ENCODE peak calls at places on chromosomes 1 and 21, in eight cellular contexts. M, J, N, U, Y, W, R and O are unnamed samples.

GRCh38 chr1:223609961-223610360 is 55.5 kb downstream of the CAPN8 start:
- DNase-seq in U (no peak), M (no peak), W (no peak), R (no peak), J (no peak), N (no peak), Y (no peak), O (no peak)

GRCh38 chr1:233613252-233614172 is at the start of gene KCNK1:
- DNase-seq in J (peak; percentile 94), N (no peak), R (peak; percentile 67), Y (peak; percentile 60), W (no peak), U (peak; percentile 65), M (peak; percentile 51), O (peak; percentile 77)

GRCh38 chr1:194024659-194025058 is 838.2 kb upstream of the B3GALT2 start:
- DNase-seq in J (peak; percentile 97), N (no peak), M (no peak), U (peak; percentile 81), Y (no peak), W (no peak), R (no peak), O (no peak)

GRCh38 chr1:21607549-21608529 is 61.3 kb downstream of the RAP1GAP start:
- DNase-seq in Y (no peak), R (peak; percentile 84), W (peak; percentile 78), N (no peak), M (peak; percentile 61), J (peak; percentile 95), U (peak; percentile 58), O (peak; percentile 85)

GRCh38 chr1:21342961-21343838 is 52.9 kb upstream of the ECE1 start:
- DNase-seq in R (no peak), Y (no peak), W (peak; percentile 33), M (no peak), J (no peak), U (no peak), N (no peak), O (no peak)

GRCh38 chr1:75985827-75986226 is 53.6 kb upstream of the ASB17 start:
- DNase-seq in Y (no peak), M (no peak), N (no peak), U (peak; percentile 47), R (no peak), W (no peak), J (peak; percentile 63), O (no peak)

GRCh38 chr1:27536767-27537166 is 46.8 kb upstream of the WASF2 start:
- DNase-seq in U (peak; percentile 82), M (peak; percentile 73), R (peak; percentile 81), W (no peak), J (peak; percentile 91), N (no peak), Y (peak; percentile 80), O (no peak)

GRCh38 chr1:116775116-116775752 is 21.0 kb downstream of the CD2 start:
- DNase-seq in Y (no peak), J (no peak), U (no peak), W (no peak), R (no peak), M (no peak), N (no peak), O (no peak)

GRCh38 chr21:45001134-45002095 is 61.6 kb downstream of the SLX9 start:
- DNase-seq in M (peak; percentile 62), W (no peak), R (peak; percentile 93), J (peak; percentile 77), Y (no peak), U (peak; percentile 65), N (no peak), O (peak; percentile 84)

GRCh38 chr1:168387781-168388760 is 107.4 kb downstream of the TBX19 start:
- DNase-seq in R (no peak), J (no peak), U (no peak), Y (no peak), N (no peak), M (no peak), W (no peak), O (no peak)

GRCh38 chr1:88013485-88013884 is 670.6 kb upstream of the PKN2 start:
- DNase-seq in U (no peak), M (no peak), N (no peak), R (no peak), J (peak; percentile 6), W (no peak), Y (no peak), O (no peak)

GRCh38 chr1:113247355-113247754 is 143.0 kb upstream of the MAGI3 start:
- DNase-seq in R (no peak), N (no peak), M (no peak), W (no peak), Y (no peak), J (no peak), U (no peak), O (no peak)

GRCh38 chr1:85569737-85570404 is 10.7 kb upstream of the CCN1 start:
- DNase-seq in J (no peak), N (no peak), U (peak; percentile 23), Y (no peak), M (no peak), W (no peak), R (no peak), O (no peak)

GRCh38 chr21:44927587-44928461 is 7.1 kb upstream of the ITGB2 start:
- DNase-seq in U (peak; percentile 56), N (peak; percentile 86), W (peak; percentile 73), Y (no peak), R (peak; percentile 61), M (peak; percentile 46), J (peak; percentile 61), O (peak; percentile 94)

GRCh38 chr1:145792484-145792883 is 31.4 kb downstream of the RNF115 start:
- DNase-seq in J (no peak), U (no peak), R (no peak), N (no peak), Y (no peak), M (no peak), W (no peak), O (no peak)

GRCh38 chr21:33026878-33027400 is 1.2 kb downstream of the OLIG2 start:
- DNase-seq in Y (no peak), J (no peak), M (no peak), R (no peak), U (peak; percentile 12), W (no peak), N (no peak), O (no peak)

GRCh38 chr1:110380667-110381283 is 10.1 kb downstream of the SLC16A4 start:
- DNase-seq in N (no peak), R (no peak), U (peak; percentile 94), J (peak; percentile 87), W (peak; percentile 40), M (no peak), Y (no peak), O (no peak)

GRCh38 chr1:11967028-11967547 is 13.2 kb upstream of the MFN2 start:
- DNase-seq in M (no peak), N (no peak), W (peak; percentile 83), Y (no peak), U (no peak), J (peak; percentile 58), R (no peak), O (no peak)

GRCh38 chr1:39954261-39954869 is 580 bp upstream of the MFSD2A start:
- DNase-seq in U (no peak), R (peak; percentile 70), J (no peak), Y (no peak), N (no peak), W (no peak), M (no peak), O (no peak)

DNA sequence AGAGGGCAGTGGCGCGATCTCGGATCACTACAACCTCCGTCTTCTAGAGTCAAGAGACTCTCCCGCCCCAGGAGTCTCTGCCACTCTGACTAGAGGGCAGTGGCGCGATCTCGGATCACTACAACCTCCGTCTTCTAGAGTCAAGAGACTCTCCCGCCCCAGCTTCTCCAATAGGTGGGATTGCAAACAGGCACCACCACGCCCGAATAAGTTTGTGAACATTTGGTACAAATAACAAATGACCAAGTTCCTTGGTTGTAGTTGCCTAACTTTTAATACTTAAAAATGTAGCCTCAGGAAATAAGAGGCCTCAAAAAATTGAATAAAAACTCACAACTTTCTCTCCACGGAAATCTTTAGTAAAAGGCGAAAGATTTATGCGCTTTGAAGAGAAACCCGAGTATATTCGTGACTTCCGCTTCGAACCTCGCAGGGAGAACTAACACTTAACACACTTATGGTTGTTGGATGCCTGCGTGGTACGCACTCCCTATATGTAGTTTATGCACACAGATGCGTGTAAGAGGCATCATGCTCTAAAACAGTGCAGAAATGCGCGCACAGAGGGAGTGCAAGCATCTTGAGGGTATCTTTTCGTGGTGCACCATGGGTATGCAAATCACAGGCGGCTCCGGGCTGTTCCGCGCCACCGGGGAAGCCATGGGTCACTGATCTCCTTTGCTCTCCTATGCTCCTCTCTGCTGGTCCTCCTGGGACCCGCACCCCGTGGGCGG is 11.4 kb downstream of the BTBD19 start:
- DNase-seq in W (peak; percentile 95), R (peak; percentile 91), J (peak; percentile 94), Y (no peak), N (peak; percentile 76), U (peak; percentile 95), M (peak; percentile 79), O (peak; percentile 89)
- TF ChIP-seq CTCF in W (no peak), R (no peak), J (peak; percentile 9), Y (peak; percentile 6), N (no peak), U (peak; percentile 8), M (no peak), O (peak; percentile 16)

GRCh38 chr1:149962039-149962647 is 25.5 kb upstream of the MTMR11 start:
- DNase-seq in R (no peak), N (peak; percentile 11), M (no peak), W (peak; percentile 80), J (peak; percentile 88), U (peak; percentile 82), Y (peak; percentile 52), O (no peak)
- H3K27ac ChIP-seq in R (peak overlapping the region; percentile 42), N (no peak overlapping the region), M (peak overlapping the region; percentile 69), W (no peak overlapping the region), J (peak overlapping the region; percentile 62), U (no peak overlapping the region), Y (peak overlapping the region; percentile 82), O (no peak overlapping the region)

DNA sequence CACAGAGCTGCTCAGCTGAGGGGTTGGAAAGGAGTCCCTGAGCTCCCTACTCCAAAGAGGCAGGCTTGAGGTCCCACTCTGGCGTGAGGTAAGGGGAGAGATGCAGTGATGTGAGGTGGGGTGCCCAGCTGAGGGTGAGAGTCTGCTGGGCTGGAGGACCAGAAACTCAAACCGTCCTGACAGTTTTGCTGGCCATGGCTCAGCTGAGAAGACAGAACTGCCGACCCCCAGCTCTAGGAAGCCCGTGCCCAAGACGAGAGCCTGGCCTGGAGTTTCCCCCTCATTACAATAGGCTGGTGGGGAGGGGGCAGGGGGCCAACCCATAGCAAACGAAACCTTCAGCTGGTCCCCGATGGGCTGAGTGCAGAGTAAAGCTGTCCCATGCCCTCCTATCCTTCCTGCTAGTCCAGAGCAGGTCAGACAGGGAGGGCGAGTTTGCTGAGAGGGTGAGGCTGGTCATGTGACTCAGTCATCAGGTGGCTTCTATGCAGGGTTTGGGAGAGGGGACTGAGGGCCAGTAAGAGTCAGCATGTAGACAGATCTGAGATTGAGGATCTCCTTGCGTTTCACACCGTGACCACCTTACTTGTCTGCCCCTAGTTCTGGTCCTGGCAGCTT is 129.3 kb downstream of the PRDM2 start:
- DNase-seq in R (no peak), W (no peak), M (no peak), J (no peak), U (no peak), N (no peak), Y (no peak), O (no peak)
- TF ChIP-seq CTCF in R (no peak), W (peak; percentile 41), M (no peak), J (no peak), U (no peak), N (peak; percentile 9), Y (no peak), O (peak; percentile 33)

DNA sequence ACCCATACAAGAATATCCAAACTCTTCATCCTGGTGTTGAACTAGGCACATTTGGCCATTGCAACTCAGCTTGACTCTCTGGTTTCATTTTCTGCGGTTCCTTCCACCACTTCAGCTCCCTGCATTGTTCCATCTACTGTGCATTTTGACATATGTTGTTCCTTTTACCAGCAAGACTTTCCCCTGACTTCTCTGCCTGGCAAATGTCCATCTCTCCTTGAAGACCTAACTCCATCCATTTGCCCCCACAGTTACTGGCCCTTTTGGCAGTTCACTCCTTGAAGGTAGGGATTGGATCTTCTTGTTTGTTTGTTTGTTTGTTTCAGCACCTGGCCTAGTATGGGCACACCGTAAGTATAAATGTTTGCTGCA is 8.7 kb downstream of the PADI2 start:
- DNase-seq in U (no peak), N (no peak), Y (no peak), J (no peak), R (no peak), M (no peak), W (no peak), O (no peak)
- H3K27ac ChIP-seq in U (no peak overlapping the region), N (no peak overlapping the region), Y (peak overlapping the region; percentile 96), J (no peak overlapping the region), R (peak overlapping the region; percentile 92), M (no peak overlapping the region), W (no peak overlapping the region), O (no peak overlapping the region)